ENCODE peak calls at places on chromosomes 4 and X, in eight cellular contexts. U is sigmoid colon; K is IMR-90; H is HepG2; V is RWPE2; R is effector memory CD4-positive, alpha-beta T cell; Y is thyroid gland; L is heart right ventricle. X is an unnamed sample. For H3K36me3, the result is how much of the 10 kb centered on the place peaks cover.

GRCh38 chr4:38139187-38139586 is 179.0 kb downstream of the PTTG2 start:
- DNase-seq in K (no peak), Y (no peak), U (no peak), H (no peak), L (no peak), R (no peak), V (no peak), X (no peak)

GRCh38 chrX:71107762-71108360 is 1.3 kb upstream of the CXorf65 start:
- DNase-seq in K (no peak), V (no peak), H (no peak), R (peak), L (no peak), Y (no peak), U (no peak), X (no peak)

GRCh38 chr4:112099701-112100289 is 45.5 kb upstream of the FAM241A start:
- DNase-seq in Y (no peak), V (no peak), U (no peak), L (no peak), H (peak), K (peak), R (no peak), X (peak)

GRCh38 chr4:24763631-24764302 is 31.6 kb upstream of the SOD3 start:
- DNase-seq in K (peak), H (no peak), U (no peak), R (no peak), Y (peak), V (peak), L (no peak), X (no peak)

GRCh38 chr4:82890913-82891727 is at the start of gene SEC31A:
- DNase-seq in R (peak), K (peak), L (peak), H (peak), U (peak), V (peak), Y (peak), X (peak)

GRCh38 chrX:41010188-41010846 is 74.9 kb upstream of the USP9X start:
- DNase-seq in Y (peak), V (peak), L (peak), U (peak), K (peak), R (peak), H (peak), X (no peak)

GRCh38 chr4:24796632-24797031 is 1.3 kb downstream of the SOD3 start:
- DNase-seq in H (no peak), L (no peak), V (no peak), U (no peak), R (no peak), Y (no peak), K (no peak), X (no peak)

GRCh38 chr4:7978489-7978888 is 38.8 kb upstream of the AFAP1 start:
- DNase-seq in K (no peak), Y (no peak), L (no peak), H (no peak), R (no peak), U (no peak), V (peak), X (no peak)

GRCh38 chrX:97401154-97401553 is 517.4 kb downstream of the RPA4 start:
- DNase-seq in H (peak), K (no peak), L (no peak), Y (no peak), U (no peak), V (no peak), R (no peak), X (no peak)

GRCh38 chr4:155758500-155759371 is at the start of gene GUCY1B1:
- DNase-seq in R (peak), V (peak), K (peak), Y (peak), L (peak), U (peak), H (no peak), X (peak)

GRCh38 chr4:183422962-183423653 is 21.3 kb upstream of the CDKN2AIP start:
- DNase-seq in L (no peak), Y (no peak), U (no peak), H (no peak), R (no peak), V (no peak), K (peak), X (no peak)

GRCh38 chrX:19683817-19684216 is 168.5 kb upstream of the MAP3K15 start:
- DNase-seq in L (no peak), R (peak), Y (no peak), V (no peak), U (no peak), K (no peak), H (no peak), X (no peak)

GRCh38 chr4:151331276-151332042 is 6.1 kb upstream of the SH3D19 start:
- DNase-seq in R (no peak), H (peak), V (no peak), L (no peak), Y (no peak), K (peak), U (no peak), X (no peak)

GRCh38 chr4:166091914-166092510 is 219.0 kb downstream of the TLL1 start:
- DNase-seq in U (no peak), H (peak), Y (no peak), V (no peak), K (peak), R (no peak), L (no peak), X (no peak)

GRCh38 chr4:118352843-118353373 is at the start of gene PRSS12:
- DNase-seq in K (peak), H (peak), L (peak), Y (peak), R (peak), V (peak), U (peak), X (peak)

GRCh38 chr4:106268731-106269272 is 47.2 kb downstream of the TBCK start:
- DNase-seq in Y (no peak), H (no peak), L (no peak), K (no peak), R (no peak), U (no peak), V (no peak), X (no peak)

GRCh38 chr4:24979554-24979953 is 51.2 kb downstream of the LGI2 start:
- DNase-seq in Y (peak), H (no peak), U (peak), R (no peak), V (no peak), K (no peak), L (no peak), X (no peak)

GRCh38 chr4:48129307-48130014 is 4.6 kb downstream of the TXK start:
- DNase-seq in L (peak), V (no peak), H (no peak), Y (peak), K (no peak), R (no peak), U (no peak), X (no peak)

GRCh38 chr4:7369511-7369910 is 65.2 kb downstream of the PSAPL1 start:
- DNase-seq in R (no peak), L (no peak), Y (no peak), H (no peak), U (peak), K (no peak), V (no peak), X (no peak)

GRCh38 chrX:118660085-118660484 is 67.3 kb upstream of the IL13RA1 start:
- DNase-seq in Y (no peak), R (no peak), V (no peak), L (no peak), K (no peak), U (no peak), H (no peak), X (no peak)

GRCh38 chrX:79452879-79453278 is 85.7 kb upstream of the ITM2A start:
- DNase-seq in K (no peak), U (no peak), H (no peak), R (no peak), L (no peak), V (no peak), Y (peak), X (no peak)

GRCh38 chr4:2066571-2067445 is 7.7 kb downstream of the NAT8L start:
- DNase-seq in K (no peak), V (peak), L (no peak), R (no peak), U (peak), H (no peak), Y (no peak), X (no peak)

DNA sequence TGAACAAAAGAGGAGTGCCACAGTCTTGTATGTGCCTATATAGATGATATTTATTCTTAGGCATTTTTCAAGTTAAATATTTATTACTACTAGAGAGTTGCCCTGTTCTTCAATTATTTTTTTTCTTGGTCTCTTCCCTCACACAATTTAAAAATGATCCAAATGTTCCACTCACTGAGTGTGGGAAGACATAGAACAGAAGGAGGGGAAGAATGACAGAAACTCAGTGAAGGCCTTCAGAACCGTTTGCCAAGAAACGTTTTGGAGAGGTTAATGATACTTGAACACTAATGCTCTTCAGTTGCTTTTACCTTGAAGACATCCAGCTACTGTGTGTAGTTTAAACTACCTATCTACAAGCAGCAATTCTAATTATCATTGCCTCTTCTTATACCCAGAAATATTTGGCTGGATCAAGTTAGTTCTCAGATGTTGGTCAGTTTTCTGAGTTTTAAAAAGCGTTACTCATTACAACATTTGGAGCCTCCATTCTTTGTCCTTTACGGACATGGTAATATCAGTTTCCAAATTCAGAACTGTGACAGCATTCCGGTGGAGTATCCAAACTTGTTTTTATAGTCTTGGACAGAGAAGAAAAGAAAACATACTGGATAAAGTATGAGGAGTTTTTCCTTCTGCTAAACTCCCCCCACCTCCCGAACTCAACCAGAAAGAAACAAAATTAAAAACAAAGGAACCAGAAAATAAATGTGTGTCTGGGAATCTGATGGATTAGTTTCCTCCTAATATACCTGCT is 389.7 kb downstream of the SPRY1 start:
- DNase-seq in U (no peak), R (no peak), K (no peak), L (no peak), Y (no peak), H (no peak), V (no peak), X (no peak)
- H3K27ac ChIP-seq in U (peak), R (no peak), K (peak), L (peak), Y (peak), H (no peak), V (no peak), X (no peak)

DNA sequence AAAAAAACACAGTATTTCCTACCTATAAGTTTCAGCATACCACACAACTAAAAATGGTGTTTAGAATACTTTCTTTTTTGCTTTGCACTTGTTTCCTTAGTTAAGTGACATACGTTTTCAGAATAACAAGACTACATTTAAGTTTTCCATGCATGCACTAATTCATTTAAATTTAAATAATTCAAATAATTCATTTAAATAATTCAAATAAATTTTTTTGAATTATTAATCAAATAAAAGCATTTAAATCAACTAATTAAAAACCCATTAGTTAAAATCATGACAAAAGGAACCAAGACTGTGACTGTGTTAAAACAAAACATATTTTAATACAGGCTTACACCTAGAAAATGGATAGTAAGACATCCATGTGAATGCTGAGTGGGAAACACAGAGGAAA is 12.8 kb downstream of the ANXA5 start:
- DNase-seq in U (no peak), L (no peak), Y (no peak), V (no peak), K (no peak), R (no peak), H (no peak), X (no peak)
- H3K36me3 ChIP-seq in U (under half), L (half or more), Y (under half), V (half or more), K (under half), R (under half), H (under half), X (under half)

GRCh38 chr4:47122592-47123291 is 91.4 kb downstream of the GABRB1 start:
- DNase-seq in K (peak), H (peak), R (no peak), U (no peak), L (no peak), Y (peak), V (no peak), X (peak)
- H3K4me3 ChIP-seq in K (no peak), H (no peak), R (no peak), U (no peak), L (no peak), Y (no peak), V (no peak), X (no peak)

GRCh38 chr4:73661646-73662119 is 41.4 kb upstream of the RASSF6 start:
- DNase-seq in L (no peak), K (peak), R (no peak), Y (no peak), H (no peak), V (peak), U (no peak), X (no peak)
- H3K27ac ChIP-seq in L (no peak), K (no peak), R (no peak), Y (no peak), H (no peak), V (peak), U (no peak), X (no peak)

GRCh38 chrX:112786076-112786475 is 54.6 kb downstream of the AMOT start:
- DNase-seq in U (no peak), V (no peak), Y (no peak), R (no peak), H (no peak), L (no peak), K (no peak), X (no peak)

GRCh38 chrX:112785323-112785722 is 55.3 kb downstream of the AMOT start:
- DNase-seq in L (no peak), H (peak), K (no peak), Y (no peak), R (no peak), V (no peak), U (no peak), X (no peak)

GRCh38 chrX:112779139-112779538 is 61.5 kb downstream of the AMOT start:
- DNase-seq in U (no peak), H (no peak), Y (no peak), K (no peak), V (no peak), L (no peak), R (no peak), X (no peak)

GRCh38 chrX:112789931-112790330 is 50.7 kb downstream of the AMOT start:
- DNase-seq in K (no peak), U (no peak), Y (no peak), L (no peak), R (no peak), H (peak), V (no peak), X (no peak)

DNA sequence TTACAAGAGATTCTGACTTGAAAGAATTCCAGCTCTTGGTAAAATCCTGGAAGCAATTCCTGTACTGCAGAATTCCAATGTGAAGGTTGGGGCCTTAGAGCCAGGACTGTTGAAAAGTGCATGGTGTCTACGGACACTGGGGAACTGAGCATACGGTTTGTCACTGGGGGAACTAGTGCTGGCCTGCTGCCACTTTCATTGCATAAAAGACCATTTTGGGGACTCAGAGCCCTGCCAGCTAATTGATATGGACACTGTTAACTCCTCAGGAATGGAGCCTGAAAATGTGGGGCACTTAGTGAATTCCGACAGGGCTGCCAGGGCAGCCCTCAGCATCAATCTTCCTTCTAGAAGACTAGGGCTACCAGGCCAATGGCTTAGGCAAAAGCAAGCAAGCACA is 55.9 kb downstream of the AMOT start:
- DNase-seq in H (no peak), V (no peak), Y (no peak), U (no peak), L (no peak), K (no peak), R (no peak), X (no peak)
- H3K36me3 ChIP-seq in H (under half), V (under half), Y (under half), U (under half), L (under half), K (under half), R (under half), X (under half)

GRCh38 chrX:9467751-9468150 is 2.9 kb downstream of the TBL1X start:
- DNase-seq in R (no peak), H (no peak), Y (no peak), K (peak), L (no peak), V (no peak), U (no peak), X (no peak)
- H3K4me3 ChIP-seq in R (no peak), H (no peak), Y (no peak), K (peak), L (no peak), V (no peak), U (peak), X (no peak)

DNA sequence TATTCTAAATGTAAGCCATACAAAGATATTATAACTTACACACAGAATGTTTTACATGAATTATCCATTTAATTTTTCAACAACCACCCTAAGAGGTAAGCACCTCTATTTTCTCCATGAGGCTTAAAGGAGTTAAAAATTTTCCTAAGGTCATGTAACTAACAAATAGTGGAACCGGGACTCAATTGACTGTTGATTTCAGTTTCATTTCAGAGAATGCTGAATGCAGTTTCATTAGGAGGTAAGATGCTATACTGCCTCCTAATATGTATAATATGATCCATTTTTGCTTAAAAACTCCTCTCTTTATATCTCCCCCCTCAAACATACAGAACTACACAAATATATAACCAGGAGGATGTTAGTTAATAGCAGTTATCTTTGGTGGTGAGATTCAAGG is 29.1 kb downstream of the PHKA1 start:
- DNase-seq in Y (no peak), H (no peak), V (no peak), L (no peak), K (no peak), U (no peak), R (no peak), X (no peak)
- H3K27ac ChIP-seq in Y (no peak), H (no peak), V (peak), L (no peak), K (no peak), U (no peak), R (no peak), X (no peak)

DNA sequence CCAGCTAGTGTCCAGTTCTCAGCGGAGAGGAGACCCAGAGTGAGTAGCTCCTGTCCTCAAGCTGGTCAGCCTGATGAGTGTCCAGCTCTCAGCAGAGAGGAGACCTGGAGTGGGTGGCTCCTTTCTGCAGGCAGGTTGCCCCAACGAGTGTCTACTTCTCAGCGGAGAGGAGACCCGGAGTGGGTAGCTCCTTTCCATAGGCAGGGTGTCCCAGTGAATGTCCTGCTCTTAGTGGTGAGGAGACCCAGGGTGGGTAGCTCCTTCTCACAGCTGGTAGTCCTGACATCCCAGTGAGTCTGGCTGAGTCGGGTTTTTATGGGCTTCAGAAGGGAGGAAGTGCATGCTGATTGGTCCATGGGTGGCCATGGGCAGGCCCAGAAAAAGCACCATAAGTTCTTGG is 55.7 kb upstream of the NUDT6 start:
- DNase-seq in R (no peak), U (no peak), H (no peak), L (no peak), K (no peak), V (no peak), Y (no peak), X (no peak)
- H3K36me3 ChIP-seq in R (under half), U (under half), H (under half), L (under half), K (under half), V (under half), Y (under half), X (under half)

X was measured in iPS DF 6.9.